ENCODE peak calls at places on chromosomes 1 and 21, in six cellular contexts. A is fibroblast of the aortic adventitia; W is H54; E is stimulated activated CD4-positive, alpha-beta T cell treated with anti-CD3 and anti-CD28 coated beads, Interleukin-4, amount 100 ng/mL, for 1 hour; J is AG08395; N is fibroblast of the conjunctiva. G is an unnamed sample.

GRCh38 chr21:25170681-25171080 is 436.6 kb downstream of the MRPL39 start:
- DNase-seq in A (no peak), W (no peak), J (no peak), N (no peak), E (no peak), G (no peak)

GRCh38 chr1:2271841-2272655 is 43.9 kb downstream of the SKI start:
- DNase-seq in N (no peak), E (no peak), J (no peak), W (no peak), A (no peak), G (no peak)

GRCh38 chr1:17606826-17607440 is 67.4 kb downstream of the ARHGEF10L start:
- DNase-seq in J (peak), N (no peak), A (peak), W (peak), E (peak), G (peak)

GRCh38 chr1:25120286-25120685 is 112.0 kb downstream of the SYF2 start:
- DNase-seq in J (no peak), N (no peak), A (no peak), E (no peak), W (no peak), G (no peak)

GRCh38 chr1:211517006-211517405 is 25.0 kb upstream of the RD3 start:
- DNase-seq in W (no peak), E (no peak), J (no peak), A (no peak), N (no peak), G (peak)

GRCh38 chr1:157110003-157110402 is 10.4 kb upstream of the ETV3L start:
- DNase-seq in W (no peak), E (no peak), J (no peak), A (no peak), N (no peak), G (no peak)

GRCh38 chr1:77010937-77011336 is 143.7 kb downstream of the ST6GALNAC5 start:
- DNase-seq in A (no peak), N (no peak), W (no peak), J (no peak), E (no peak), G (no peak)

GRCh38 chr1:228178737-228179720 is 13.4 kb downstream of the IBA57 start:
- DNase-seq in W (no peak), E (no peak), J (no peak), N (no peak), A (no peak), G (no peak)

GRCh38 chr21:44354775-44355771 is 1.7 kb downstream of the TRPM2 start:
- DNase-seq in N (no peak), E (no peak), A (no peak), J (no peak), W (no peak), G (no peak)

GRCh38 chr1:160086162-160086892 is 5.0 kb downstream of the KCNJ9 start:
- DNase-seq in A (peak), N (no peak), E (no peak), J (no peak), W (no peak), G (no peak)

GRCh38 chr1:8661185-8662110 is 156.0 kb downstream of the RERE start:
- DNase-seq in J (peak), N (peak), W (no peak), A (peak), E (peak), G (peak)

GRCh38 chr1:238242156-238242555 is 351.4 kb upstream of the ZP4 start:
- DNase-seq in J (no peak), E (no peak), N (no peak), W (no peak), A (no peak), G (no peak)

G was measured in PC-9.